ENCODE peak calls at places on chromosomes 2 and 18, in four cellular contexts. One of them, this sample, is unnamed.

GRCh38 chr2:236376566-236377244 is 112.5 kb upstream of the ASB18 start:
- DNase-seq in iris pigment epithelial cell: no peak
- DNase-seq in HTR-8/SVneo: no peak
- DNase-seq in activated naive CD8-positive, alpha-beta T cell treated with anti-CD3 and anti-CD28 coated beads for 36 hours: no peak
- DNase-seq in this sample: no peak

GRCh38 chr2:181164699-181165098 is 184.3 kb downstream of the UBE2E3 start:
- DNase-seq in iris pigment epithelial cell: no peak
- DNase-seq in HTR-8/SVneo: no peak
- DNase-seq in activated naive CD8-positive, alpha-beta T cell treated with anti-CD3 and anti-CD28 coated beads for 36 hours: no peak
- DNase-seq in this sample: no peak

GRCh38 chr2:205403244-205403845 is 279.0 kb upstream of the NRP2 start:
- DNase-seq in iris pigment epithelial cell: peak
- DNase-seq in HTR-8/SVneo: no peak
- DNase-seq in activated naive CD8-positive, alpha-beta T cell treated with anti-CD3 and anti-CD28 coated beads for 36 hours: no peak
- DNase-seq in this sample: no peak

GRCh38 chr2:187569042-187569441 is 14.8 kb upstream of the TFPI start:
- DNase-seq in iris pigment epithelial cell: no peak
- DNase-seq in HTR-8/SVneo: no peak
- DNase-seq in activated naive CD8-positive, alpha-beta T cell treated with anti-CD3 and anti-CD28 coated beads for 36 hours: no peak
- DNase-seq in this sample: no peak

GRCh38 chr2:16948073-16948472 is 282.4 kb upstream of the CYRIA start:
- DNase-seq in iris pigment epithelial cell: no peak
- DNase-seq in HTR-8/SVneo: no peak
- DNase-seq in activated naive CD8-positive, alpha-beta T cell treated with anti-CD3 and anti-CD28 coated beads for 36 hours: no peak
- DNase-seq in this sample: no peak

GRCh38 chr18:60684843-60685513 is 312.4 kb upstream of the MC4R start:
- DNase-seq in iris pigment epithelial cell: peak
- DNase-seq in HTR-8/SVneo: no peak
- DNase-seq in activated naive CD8-positive, alpha-beta T cell treated with anti-CD3 and anti-CD28 coated beads for 36 hours: no peak
- DNase-seq in this sample: no peak

GRCh38 chr18:3213231-3214059 is 6.3 kb downstream of the MYOM1 start:
- DNase-seq in iris pigment epithelial cell: peak
- DNase-seq in HTR-8/SVneo: no peak
- DNase-seq in activated naive CD8-positive, alpha-beta T cell treated with anti-CD3 and anti-CD28 coated beads for 36 hours: no peak
- DNase-seq in this sample: peak

GRCh38 chr2:8612734-8613179 is 69.1 kb upstream of the ID2 start:
- DNase-seq in iris pigment epithelial cell: no peak
- DNase-seq in HTR-8/SVneo: no peak
- DNase-seq in activated naive CD8-positive, alpha-beta T cell treated with anti-CD3 and anti-CD28 coated beads for 36 hours: no peak
- DNase-seq in this sample: no peak

GRCh38 chr18:7657050-7657449 is 89.9 kb downstream of the PTPRM start:
- DNase-seq in iris pigment epithelial cell: no peak
- DNase-seq in HTR-8/SVneo: no peak
- DNase-seq in activated naive CD8-positive, alpha-beta T cell treated with anti-CD3 and anti-CD28 coated beads for 36 hours: no peak
- DNase-seq in this sample: no peak

GRCh38 chr2:26970928-26971627 is 641 bp downstream of the MAPRE3 start:
- DNase-seq in iris pigment epithelial cell: peak
- DNase-seq in HTR-8/SVneo: no peak
- DNase-seq in activated naive CD8-positive, alpha-beta T cell treated with anti-CD3 and anti-CD28 coated beads for 36 hours: no peak
- DNase-seq in this sample: no peak

GRCh38 chr2:11832531-11832930 is 86.1 kb downstream of the LPIN1 start:
- DNase-seq in iris pigment epithelial cell: no peak
- DNase-seq in HTR-8/SVneo: no peak
- DNase-seq in activated naive CD8-positive, alpha-beta T cell treated with anti-CD3 and anti-CD28 coated beads for 36 hours: no peak
- DNase-seq in this sample: no peak

GRCh38 chr18:55856191-55856590 is 268.2 kb upstream of the TCF4 start:
- DNase-seq in iris pigment epithelial cell: peak
- DNase-seq in HTR-8/SVneo: peak
- DNase-seq in activated naive CD8-positive, alpha-beta T cell treated with anti-CD3 and anti-CD28 coated beads for 36 hours: no peak
- DNase-seq in this sample: no peak

GRCh38 chr2:30165050-30165520 is 18.3 kb downstream of the YPEL5 start:
- DNase-seq in iris pigment epithelial cell: peak
- DNase-seq in HTR-8/SVneo: peak
- DNase-seq in activated naive CD8-positive, alpha-beta T cell treated with anti-CD3 and anti-CD28 coated beads for 36 hours: peak
- DNase-seq in this sample: peak

GRCh38 chr2:188399159-188399558 is 107.5 kb downstream of the GULP1 start:
- DNase-seq in iris pigment epithelial cell: peak
- DNase-seq in HTR-8/SVneo: no peak
- DNase-seq in activated naive CD8-positive, alpha-beta T cell treated with anti-CD3 and anti-CD28 coated beads for 36 hours: no peak
- DNase-seq in this sample: no peak

GRCh38 chr18:1663879-1664705 is 759.4 kb downstream of the ADCYAP1 start:
- DNase-seq in iris pigment epithelial cell: peak
- DNase-seq in HTR-8/SVneo: peak
- DNase-seq in activated naive CD8-positive, alpha-beta T cell treated with anti-CD3 and anti-CD28 coated beads for 36 hours: peak
- DNase-seq in this sample: peak

GRCh38 chr2:102736607-102737409 is 25.0 kb upstream of the TMEM182 start:
- DNase-seq in iris pigment epithelial cell: peak
- DNase-seq in HTR-8/SVneo: peak
- DNase-seq in activated naive CD8-positive, alpha-beta T cell treated with anti-CD3 and anti-CD28 coated beads for 36 hours: peak
- DNase-seq in this sample: peak

GRCh38 chr18:4658804-4659203 is 203.7 kb upstream of the DLGAP1 start:
- DNase-seq in iris pigment epithelial cell: no peak
- DNase-seq in HTR-8/SVneo: no peak
- DNase-seq in activated naive CD8-positive, alpha-beta T cell treated with anti-CD3 and anti-CD28 coated beads for 36 hours: no peak
- DNase-seq in this sample: no peak

GRCh38 chr2:84805250-84805917 is 75.5 kb downstream of the TRABD2A start:
- DNase-seq in iris pigment epithelial cell: peak
- DNase-seq in HTR-8/SVneo: no peak
- DNase-seq in activated naive CD8-positive, alpha-beta T cell treated with anti-CD3 and anti-CD28 coated beads for 36 hours: no peak
- DNase-seq in this sample: no peak

GRCh38 chr2:65443509-65444200 is 11.3 kb upstream of the SPRED2 start:
- DNase-seq in iris pigment epithelial cell: no peak
- DNase-seq in HTR-8/SVneo: no peak
- DNase-seq in activated naive CD8-positive, alpha-beta T cell treated with anti-CD3 and anti-CD28 coated beads for 36 hours: no peak
- DNase-seq in this sample: no peak

GRCh38 chr2:213443952-213444351 is 159.7 kb downstream of the SPAG16 start:
- DNase-seq in iris pigment epithelial cell: no peak
- DNase-seq in HTR-8/SVneo: no peak
- DNase-seq in activated naive CD8-positive, alpha-beta T cell treated with anti-CD3 and anti-CD28 coated beads for 36 hours: no peak
- DNase-seq in this sample: no peak

GRCh38 chr2:231877533-231878456 is 48.4 kb downstream of the NPPC start:
- DNase-seq in iris pigment epithelial cell: peak
- DNase-seq in HTR-8/SVneo: peak
- DNase-seq in activated naive CD8-positive, alpha-beta T cell treated with anti-CD3 and anti-CD28 coated beads for 36 hours: no peak
- DNase-seq in this sample: no peak

GRCh38 chr18:63317982-63318881 is 1.3 kb downstream of the BCL2 start:
- DNase-seq in iris pigment epithelial cell: no peak
- DNase-seq in HTR-8/SVneo: no peak
- DNase-seq in activated naive CD8-positive, alpha-beta T cell treated with anti-CD3 and anti-CD28 coated beads for 36 hours: peak
- DNase-seq in this sample: peak

GRCh38 chr2:231640229-231640628 is 47.6 kb downstream of the TEX44 start:
- DNase-seq in iris pigment epithelial cell: no peak
- DNase-seq in HTR-8/SVneo: no peak
- DNase-seq in activated naive CD8-positive, alpha-beta T cell treated with anti-CD3 and anti-CD28 coated beads for 36 hours: no peak
- DNase-seq in this sample: no peak

GRCh38 chr2:224520064-224520463 is 65.1 kb downstream of the CUL3 start:
- DNase-seq in iris pigment epithelial cell: peak
- DNase-seq in HTR-8/SVneo: no peak
- DNase-seq in activated naive CD8-positive, alpha-beta T cell treated with anti-CD3 and anti-CD28 coated beads for 36 hours: peak
- DNase-seq in this sample: peak

GRCh38 chr2:100114011-100114433 is 28.4 kb downstream of the AFF3 start:
- DNase-seq in iris pigment epithelial cell: no peak
- DNase-seq in HTR-8/SVneo: no peak
- DNase-seq in activated naive CD8-positive, alpha-beta T cell treated with anti-CD3 and anti-CD28 coated beads for 36 hours: no peak
- DNase-seq in this sample: no peak

GRCh38 chr2:109527846-109528705 is 85.7 kb downstream of the SEPTIN10 start:
- DNase-seq in iris pigment epithelial cell: no peak
- DNase-seq in HTR-8/SVneo: no peak
- DNase-seq in activated naive CD8-positive, alpha-beta T cell treated with anti-CD3 and anti-CD28 coated beads for 36 hours: no peak
- DNase-seq in this sample: no peak

GRCh38 chr2:237866119-237866621 is 6.7 kb downstream of the RAMP1 start:
- DNase-seq in iris pigment epithelial cell: peak
- DNase-seq in HTR-8/SVneo: peak
- DNase-seq in activated naive CD8-positive, alpha-beta T cell treated with anti-CD3 and anti-CD28 coated beads for 36 hours: no peak
- DNase-seq in this sample: no peak

GRCh38 chr2:152847067-152847466 is 128.6 kb downstream of the ARL6IP6 start:
- DNase-seq in iris pigment epithelial cell: peak
- DNase-seq in HTR-8/SVneo: no peak
- DNase-seq in activated naive CD8-positive, alpha-beta T cell treated with anti-CD3 and anti-CD28 coated beads for 36 hours: no peak
- DNase-seq in this sample: no peak

GRCh38 chr2:120508581-120509041 is 162.7 kb downstream of the INHBB start:
- DNase-seq in iris pigment epithelial cell: peak
- DNase-seq in HTR-8/SVneo: no peak
- DNase-seq in activated naive CD8-positive, alpha-beta T cell treated with anti-CD3 and anti-CD28 coated beads for 36 hours: no peak
- DNase-seq in this sample: no peak

GRCh38 chr18:8045890-8046289 is 478.8 kb downstream of the PTPRM start:
- DNase-seq in iris pigment epithelial cell: no peak
- DNase-seq in HTR-8/SVneo: no peak
- DNase-seq in activated naive CD8-positive, alpha-beta T cell treated with anti-CD3 and anti-CD28 coated beads for 36 hours: no peak
- DNase-seq in this sample: peak

GRCh38 chr2:160220545-160221009 is 20.5 kb upstream of the ITGB6 start:
- DNase-seq in iris pigment epithelial cell: no peak
- DNase-seq in HTR-8/SVneo: no peak
- DNase-seq in activated naive CD8-positive, alpha-beta T cell treated with anti-CD3 and anti-CD28 coated beads for 36 hours: peak
- DNase-seq in this sample: peak

GRCh38 chr2:38835015-38835601 is 40.6 kb downstream of the DHX57 start:
- DNase-seq in iris pigment epithelial cell: peak
- DNase-seq in HTR-8/SVneo: peak
- DNase-seq in activated naive CD8-positive, alpha-beta T cell treated with anti-CD3 and anti-CD28 coated beads for 36 hours: no peak
- DNase-seq in this sample: no peak

GRCh38 chr18:45169610-45170009 is 445.7 kb upstream of the SLC14A2 start:
- DNase-seq in iris pigment epithelial cell: peak
- DNase-seq in HTR-8/SVneo: no peak
- DNase-seq in activated naive CD8-positive, alpha-beta T cell treated with anti-CD3 and anti-CD28 coated beads for 36 hours: no peak
- DNase-seq in this sample: no peak

GRCh38 chr18:48636436-48636835 is 97.6 kb downstream of the CTIF start:
- DNase-seq in iris pigment epithelial cell: no peak
- DNase-seq in HTR-8/SVneo: no peak
- DNase-seq in activated naive CD8-positive, alpha-beta T cell treated with anti-CD3 and anti-CD28 coated beads for 36 hours: no peak
- DNase-seq in this sample: no peak

GRCh38 chr18:49949991-49950395 is 136.7 kb upstream of the ACAA2 start:
- DNase-seq in iris pigment epithelial cell: no peak
- DNase-seq in HTR-8/SVneo: no peak
- DNase-seq in activated naive CD8-positive, alpha-beta T cell treated with anti-CD3 and anti-CD28 coated beads for 36 hours: no peak
- DNase-seq in this sample: peak